ENCODE peak calls at places on chromosomes 16 and 17, in five cellular contexts. K, W, O, A and C are unnamed samples.

GRCh38 chr17:46182961-46183360 is 10.3 kb downstream of the KANSL1 start:
- DNase-seq in K (no peak), W (no peak), O (no peak), A (no peak), C (no peak)

GRCh38 chr16:2535644-2536021 is 2.2 kb upstream of the PDPK1 start:
- DNase-seq in K (no peak), W (no peak), O (no peak), A (no peak), C (no peak)

GRCh38 chr17:38617967-38618760 is 12.4 kb upstream of the SRCIN1 start:
- DNase-seq in K (no peak), W (no peak), O (no peak), A (no peak), C (no peak)

GRCh38 chr16:73323880-73324279 is 276.0 kb upstream of the ZFHX3 start:
- DNase-seq in K (no peak), W (no peak), O (no peak), A (peak; percentile 13), C (no peak)

GRCh38 chr17:20852541-20853370 is 190.1 kb downstream of the USP22 start:
- DNase-seq in K (no peak), W (no peak), O (peak; percentile 8), A (no peak), C (peak; percentile 26)

GRCh38 chr17:73900516-73900915 is 256.3 kb upstream of the SDK2 start:
- DNase-seq in K (no peak), W (no peak), O (no peak), A (peak; percentile 79), C (no peak)

GRCh38 chr17:5527647-5528250 is 41.4 kb downstream of the MIS12 start:
- DNase-seq in K (no peak), W (no peak), O (no peak), A (no peak), C (no peak)

GRCh38 chr17:82647593-82648164 is 565 bp downstream of the WDR45B start:
- DNase-seq in K (peak; percentile 36), W (no peak), O (peak; percentile 40), A (no peak), C (no peak)

GRCh38 chr16:17481741-17482140 is 11.0 kb upstream of the XYLT1 start:
- DNase-seq in K (no peak), W (no peak), O (no peak), A (no peak), C (no peak)

GRCh38 chr17:82947051-82947991 is 107.5 kb upstream of the ZNF750 start:
- DNase-seq in K (no peak), W (no peak), O (no peak), A (no peak), C (no peak)

GRCh38 chr17:67993998-67994361 is 2.3 kb downstream of the C17orf58 start:
- DNase-seq in K (no peak), W (no peak), O (peak; percentile 36), A (no peak), C (no peak)

GRCh38 chr17:1045456-1045855 is 48.5 kb downstream of the TIMM22 start:
- DNase-seq in K (no peak), W (no peak), O (no peak), A (no peak), C (no peak)

GRCh38 chr17:18014006-18014405 is 25.0 kb downstream of the ATPAF2 start:
- DNase-seq in K (no peak), W (no peak), O (no peak), A (no peak), C (no peak)

GRCh38 chr16:65772134-65772732 is 594.3 kb upstream of the CDH5 start:
- DNase-seq in K (no peak), W (no peak), O (no peak), A (no peak), C (no peak)

GRCh38 chr16:25210758-25211157 is 6.0 kb upstream of the AQP8 start:
- DNase-seq in K (no peak), W (peak; percentile 55), O (no peak), A (no peak), C (peak; percentile 56)

GRCh38 chr17:42743595-42744282 is 1.1 kb downstream of the EZH1 start:
- DNase-seq in K (no peak), W (peak; percentile 4), O (peak; percentile 40), A (no peak), C (no peak)

GRCh38 chr16:67283039-67283825 is 3.9 kb downstream of the PLEKHG4 start:
- DNase-seq in K (no peak), W (no peak), O (no peak), A (no peak), C (no peak)

GRCh38 chr17:76530489-76530814 is 7.1 kb downstream of the CYGB start:
- DNase-seq in K (no peak), W (no peak), O (no peak), A (no peak), C (no peak)

GRCh38 chr17:66664336-66664735 is 170.6 kb upstream of the CACNG5 start:
- DNase-seq in K (no peak), W (no peak), O (no peak), A (no peak), C (no peak)

GRCh38 chr17:82152556-82153294 is 54.7 kb upstream of the FASN start:
- DNase-seq in K (no peak), W (no peak), O (no peak), A (peak; percentile 67), C (no peak)

GRCh38 chr17:29936724-29937123 is 4.7 kb upstream of the EFCAB5 start:
- DNase-seq in K (no peak), W (no peak), O (no peak), A (no peak), C (no peak)

GRCh38 chr16:83989300-83989699 is 21.3 kb downstream of the NECAB2 start:
- DNase-seq in K (no peak), W (no peak), O (no peak), A (no peak), C (no peak)

GRCh38 chr16:57514891-57515600 is 21.3 kb downstream of the CCDC102A start:
- DNase-seq in K (no peak), W (no peak), O (no peak), A (no peak), C (no peak)

GRCh38 chr17:44872131-44872768 is 24.6 kb downstream of the HIGD1B start:
- DNase-seq in K (no peak), W (no peak), O (no peak), A (no peak), C (no peak)

GRCh38 chr17:77036136-77036840 is 104.5 kb upstream of the SEC14L1 start:
- DNase-seq in K (no peak), W (no peak), O (no peak), A (no peak), C (no peak)

GRCh38 chr17:8153550-8153956 is 1.3 kb upstream of the PER1 start:
- DNase-seq in K (no peak), W (peak; percentile 95), O (no peak), A (peak; percentile 93), C (peak; percentile 84)

GRCh38 chr17:55466671-55467070 is 44.6 kb downstream of the SMIM36 start:
- DNase-seq in K (no peak), W (no peak), O (no peak), A (peak; percentile 20), C (peak; percentile 50)